ENCODE peak calls at places on chromosome 15, in five cellular contexts. One of them, this sample, is unnamed.

GRCh38 chr15:48925714-48926223 is 38.0 kb downstream of the SHC4 start:
- DNase-seq in mucosa of descending colon: no peak
- DNase-seq in HuH-7: no peak
- DNase-seq in neural crest cell: no peak
- DNase-seq in hepatic stellate cell: peak
- DNase-seq in this sample: no peak

GRCh38 chr15:59532770-59533379 is 78.7 kb upstream of the GCNT3 start:
- DNase-seq in hepatic stellate cell: no peak
- DNase-seq in neural crest cell: peak
- DNase-seq in mucosa of descending colon: peak
- DNase-seq in HuH-7: peak
- DNase-seq in this sample: peak

GRCh38 chr15:73804421-73804820 is 51.3 kb upstream of the INSYN1 start:
- DNase-seq in mucosa of descending colon: no peak
- DNase-seq in hepatic stellate cell: no peak
- DNase-seq in HuH-7: no peak
- DNase-seq in neural crest cell: no peak
- DNase-seq in this sample: no peak

GRCh38 chr15:92898988-92899909 is 875 bp upstream of the CHD2 start:
- DNase-seq in HuH-7: no peak
- DNase-seq in mucosa of descending colon: no peak
- DNase-seq in hepatic stellate cell: no peak
- DNase-seq in neural crest cell: no peak
- DNase-seq in this sample: no peak

GRCh38 chr15:74893627-74894026 is 3.8 kb downstream of the MPI start:
- DNase-seq in HuH-7: no peak
- DNase-seq in hepatic stellate cell: no peak
- DNase-seq in neural crest cell: no peak
- DNase-seq in mucosa of descending colon: no peak
- DNase-seq in this sample: no peak

GRCh38 chr15:92077353-92078080 is 224.0 kb downstream of the SLCO3A1 start:
- DNase-seq in hepatic stellate cell: peak
- DNase-seq in mucosa of descending colon: peak
- DNase-seq in neural crest cell: peak
- DNase-seq in HuH-7: peak
- DNase-seq in this sample: peak

GRCh38 chr15:69903476-69904295 is 194.0 kb downstream of the TLE3 start:
- DNase-seq in HuH-7: no peak
- DNase-seq in neural crest cell: no peak
- DNase-seq in hepatic stellate cell: peak
- DNase-seq in mucosa of descending colon: no peak
- DNase-seq in this sample: no peak

GRCh38 chr15:64985382-64986033 is 4.2 kb downstream of the SPG21 start:
- DNase-seq in HuH-7: no peak
- DNase-seq in mucosa of descending colon: no peak
- DNase-seq in neural crest cell: no peak
- DNase-seq in hepatic stellate cell: peak
- DNase-seq in this sample: no peak

GRCh38 chr15:88985547-88986393 is 72.6 kb upstream of the MFGE8 start:
- DNase-seq in neural crest cell: no peak
- DNase-seq in HuH-7: no peak
- DNase-seq in mucosa of descending colon: no peak
- DNase-seq in hepatic stellate cell: no peak
- DNase-seq in this sample: peak